ENCODE peak calls at places on chromosomes 7 and 10, in ten cellular contexts. One of them, this sample, is unnamed.

GRCh38 chr7:2409745-2410414 is 6.5 kb downstream of the CHST12 start:
- DNase-seq in T-helper 2 cell: no peak
- DNase-seq in SHP77 treated with DMSO at 0.1 percent for 48 hours: no peak
- DNase-seq in M059J: no peak
- DNase-seq in left colon: no peak
- DNase-seq in H54: no peak
- DNase-seq in SW480: no peak
- DNase-seq in coronary artery: no peak
- DNase-seq in EH: no peak
- DNase-seq in left cardiac atrium: no peak
- DNase-seq in this sample: no peak

GRCh38 chr7:67696878-67697277 is 700.2 kb downstream of the TYW1 start:
- DNase-seq in H54: no peak
- DNase-seq in SW480: peak
- DNase-seq in EH: no peak
- DNase-seq in coronary artery: no peak
- DNase-seq in left cardiac atrium: no peak
- DNase-seq in T-helper 2 cell: no peak
- DNase-seq in SHP77 treated with DMSO at 0.1 percent for 48 hours: no peak
- DNase-seq in left colon: no peak
- DNase-seq in M059J: peak
- DNase-seq in this sample: peak

GRCh38 chr7:28316489-28316888 is 95.8 kb upstream of the CREB5 start:
- DNase-seq in SW480: no peak
- DNase-seq in M059J: peak
- DNase-seq in left cardiac atrium: no peak
- DNase-seq in EH: peak
- DNase-seq in SHP77 treated with DMSO at 0.1 percent for 48 hours: no peak
- DNase-seq in H54: no peak
- DNase-seq in left colon: no peak
- DNase-seq in coronary artery: no peak
- DNase-seq in T-helper 2 cell: no peak
- DNase-seq in this sample: no peak

GRCh38 chr7:27062946-27063345 is 32.9 kb downstream of the HOXA1 start:
- DNase-seq in T-helper 2 cell: no peak
- DNase-seq in coronary artery: no peak
- DNase-seq in left colon: no peak
- DNase-seq in SW480: no peak
- DNase-seq in M059J: no peak
- DNase-seq in SHP77 treated with DMSO at 0.1 percent for 48 hours: no peak
- DNase-seq in left cardiac atrium: no peak
- DNase-seq in EH: peak
- DNase-seq in H54: no peak
- DNase-seq in this sample: no peak

GRCh38 chr7:144826248-144826647 is 9.6 kb downstream of the TPK1 start:
- DNase-seq in T-helper 2 cell: no peak
- DNase-seq in SHP77 treated with DMSO at 0.1 percent for 48 hours: no peak
- DNase-seq in left cardiac atrium: no peak
- DNase-seq in H54: no peak
- DNase-seq in M059J: no peak
- DNase-seq in SW480: no peak
- DNase-seq in left colon: no peak
- DNase-seq in coronary artery: no peak
- DNase-seq in EH: no peak
- DNase-seq in this sample: no peak

GRCh38 chr10:125123363-125124113 is 36.8 kb downstream of the CTBP2 start:
- DNase-seq in left colon: peak
- DNase-seq in H54: peak
- DNase-seq in SHP77 treated with DMSO at 0.1 percent for 48 hours: peak
- DNase-seq in coronary artery: peak
- DNase-seq in EH: peak
- DNase-seq in M059J: peak
- DNase-seq in T-helper 2 cell: no peak
- DNase-seq in left cardiac atrium: peak
- DNase-seq in SW480: peak
- DNase-seq in this sample: peak

GRCh38 chr10:11104772-11105675 is 87.4 kb downstream of the CELF2 start:
- DNase-seq in left colon: no peak
- DNase-seq in M059J: no peak
- DNase-seq in SHP77 treated with DMSO at 0.1 percent for 48 hours: no peak
- DNase-seq in SW480: no peak
- DNase-seq in T-helper 2 cell: no peak
- DNase-seq in left cardiac atrium: no peak
- DNase-seq in coronary artery: no peak
- DNase-seq in H54: no peak
- DNase-seq in EH: no peak
- DNase-seq in this sample: no peak

GRCh38 chr10:122139627-122140151 is 131.4 kb upstream of the BTBD16 start:
- DNase-seq in left cardiac atrium: peak
- DNase-seq in left colon: no peak
- DNase-seq in SW480: no peak
- DNase-seq in H54: no peak
- DNase-seq in T-helper 2 cell: no peak
- DNase-seq in SHP77 treated with DMSO at 0.1 percent for 48 hours: no peak
- DNase-seq in M059J: no peak
- DNase-seq in EH: peak
- DNase-seq in coronary artery: no peak
- DNase-seq in this sample: no peak

GRCh38 chr7:78018541-78019456 is 220.2 kb downstream of the PHTF2 start:
- DNase-seq in H54: peak
- DNase-seq in M059J: peak
- DNase-seq in left cardiac atrium: peak
- DNase-seq in coronary artery: no peak
- DNase-seq in EH: peak
- DNase-seq in T-helper 2 cell: no peak
- DNase-seq in SW480: peak
- DNase-seq in left colon: peak
- DNase-seq in SHP77 treated with DMSO at 0.1 percent for 48 hours: no peak
- DNase-seq in this sample: no peak

GRCh38 chr10:110681023-110681681 is 37.0 kb downstream of the RBM20 start:
- DNase-seq in left colon: no peak
- DNase-seq in SHP77 treated with DMSO at 0.1 percent for 48 hours: peak
- DNase-seq in H54: peak
- DNase-seq in coronary artery: no peak
- DNase-seq in left cardiac atrium: peak
- DNase-seq in M059J: peak
- DNase-seq in T-helper 2 cell: no peak
- DNase-seq in SW480: no peak
- DNase-seq in EH: peak
- DNase-seq in this sample: no peak

This sample was measured in putamen.